ENCODE peak calls at places on chromosomes 6 and 20, in eight cellular contexts. S is hypothalamus; F is NCI-H1436 treated with DMSO at 0.1 percent for 48 hours; Z is stimulated activated naive B cell treated with anti-CD40 and anti-IgM and Interleukin-4, amounts not matched to agents 10 μg/mL and 1 μg/mL and 100 μg/mL, for 72 hours; A is GM23338; W is left ventricle myocardium inferior; K is lung; T is GM10248. B is an unnamed sample.

GRCh38 chr6:112245511-112246203 is 8.7 kb downstream of the LAMA4 start:
- DNase-seq in K (no peak), F (no peak), T (no peak), S (no peak), A (no peak), W (no peak), Z (no peak), B (no peak)

GRCh38 chr6:52994789-52995078 is 350 bp downstream of the GSTA4 start:
- DNase-seq in S (no peak), A (peak; percentile 57), K (peak; percentile 39), F (no peak), W (peak; percentile 27), T (peak; percentile 36), Z (no peak), B (no peak)

GRCh38 chr6:138105880-138106664 is 1.1 kb downstream of the PERP start:
- DNase-seq in F (no peak), T (no peak), S (no peak), W (no peak), A (peak; percentile 75), K (no peak), Z (no peak), B (no peak)

GRCh38 chr6:157008568-157008967 is 231.4 kb downstream of the ARID1B start:
- DNase-seq in K (no peak), F (no peak), T (no peak), A (no peak), S (no peak), Z (no peak), W (no peak), B (no peak)

GRCh38 chr6:159754959-159755914 is 6.6 kb upstream of the ACAT2 start:
- DNase-seq in S (no peak), A (no peak), Z (no peak), K (no peak), T (no peak), F (no peak), W (no peak), B (no peak)

GRCh38 chr6:76684881-76685280 is 612.4 kb upstream of the IMPG1 start:
- DNase-seq in Z (no peak), W (no peak), K (no peak), F (no peak), T (no peak), A (peak; percentile 74), S (no peak), B (no peak)

GRCh38 chr6:54294965-54295532 is 13.2 kb upstream of the TINAG start:
- DNase-seq in K (no peak), Z (no peak), A (no peak), S (no peak), T (no peak), F (no peak), W (no peak), B (no peak)

GRCh38 chr6:113009682-113010081 is 662.6 kb downstream of the RFPL4B start:
- DNase-seq in W (no peak), F (no peak), T (no peak), S (no peak), Z (no peak), A (no peak), K (no peak), B (no peak)

GRCh38 chr6:151869345-151869744 is 61.9 kb downstream of the ESR1 start:
- DNase-seq in K (no peak), T (no peak), A (no peak), S (no peak), W (no peak), Z (no peak), F (no peak), B (no peak)

GRCh38 chr20:20894280-20894679 is 181.8 kb upstream of the RALGAPA2 start:
- DNase-seq in F (no peak), S (no peak), Z (no peak), T (no peak), K (no peak), W (no peak), A (no peak), B (no peak)

GRCh38 chr20:48818031-48818370 is 9.8 kb downstream of the PREX1 start:
- DNase-seq in T (no peak), F (no peak), W (no peak), A (no peak), Z (no peak), S (no peak), K (no peak), B (no peak)

GRCh38 chr6:24283043-24283985 is 74.5 kb downstream of the DCDC2 start:
- DNase-seq in W (peak; percentile 60), Z (peak; percentile 34), F (peak; percentile 67), A (peak; percentile 91), K (peak; percentile 58), T (peak; percentile 68), S (no peak), B (peak; percentile 61)

GRCh38 chr6:36362551-36363389 is 24.7 kb downstream of the ETV7 start:
- DNase-seq in A (no peak), T (no peak), K (no peak), S (no peak), Z (no peak), W (no peak), F (no peak), B (no peak)

GRCh38 chr6:41634657-41635056 is 3.6 kb upstream of the MDFI start:
- DNase-seq in Z (no peak), W (no peak), S (peak; percentile 9), F (no peak), A (peak; percentile 31), K (no peak), T (no peak), B (no peak)

GRCh38 chr20:62025394-62025793 is 40.3 kb downstream of the TAF4 start:
- DNase-seq in Z (no peak), W (no peak), K (no peak), T (no peak), A (no peak), S (no peak), F (no peak), B (no peak)

GRCh38 chr20:58700823-58701222 is 8.2 kb downstream of the NPEPL1 start:
- DNase-seq in T (no peak), S (no peak), W (peak; percentile 12), K (no peak), Z (no peak), F (no peak), A (no peak), B (no peak)

GRCh38 chr6:89689732-89690131 is 51.2 kb upstream of the LYRM2 start:
- DNase-seq in Z (no peak), K (no peak), T (no peak), W (no peak), S (peak; percentile 6), A (peak; percentile 93), F (no peak), B (peak; percentile 36)

GRCh38 chr6:3032986-3033385 is 33.3 kb downstream of the NQO2 start:
- DNase-seq in A (no peak), F (no peak), K (no peak), W (no peak), T (no peak), S (no peak), Z (no peak), B (no peak)

GRCh38 chr6:40599580-40599979 is 12.4 kb upstream of the LRFN2 start:
- DNase-seq in K (no peak), S (no peak), Z (no peak), A (peak; percentile 39), W (no peak), F (no peak), T (no peak), B (no peak)